ENCODE peak calls at places on chromosomes 11 and 22, in ten cellular contexts. L is psoas muscle, F is Peyer's patch, O is right lobe of liver, X is cardiac fibroblast, T is fibroblast of mammary gland, I is keratinocyte, H is fibroblast of lung, Z is fibroblast of villous mesenchyme, P is AG10803. C is an unnamed sample.

GRCh38 chr22:40046126-40046525 is 51.4 kb downstream of the FAM83F start:
- DNase-seq in H (no peak), F (no peak), P (no peak), T (no peak), X (no peak), I (no peak), L (no peak), O (no peak), Z (no peak), C (no peak)

GRCh38 chr11:96942855-96943254 is 553.0 kb downstream of the JRKL start:
- DNase-seq in T (no peak), I (no peak), F (no peak), Z (no peak), X (no peak), P (no peak), H (no peak), L (no peak), O (no peak), C (no peak)

GRCh38 chr11:72114570-72114969 is 2.1 kb upstream of the ANAPC15 start:
- DNase-seq in H (no peak), I (peak), T (peak), Z (no peak), L (no peak), F (no peak), X (no peak), P (peak), O (no peak), C (no peak)

GRCh38 chr11:48170176-48170839 is 46.3 kb upstream of the OR4B1 start:
- DNase-seq in F (no peak), X (peak), P (peak), I (no peak), Z (peak), H (peak), O (no peak), T (peak), L (no peak), C (peak)

GRCh38 chr11:11403763-11404725 is 51.0 kb upstream of the CSNK2A3 start:
- DNase-seq in I (no peak), O (no peak), X (no peak), Z (peak), L (no peak), H (peak), F (no peak), P (peak), T (peak), C (peak)

GRCh38 chr11:20002312-20003216 is 157.7 kb downstream of the DBX1 start:
- DNase-seq in X (no peak), Z (no peak), H (no peak), L (no peak), P (no peak), O (peak), F (no peak), I (no peak), T (no peak), C (no peak)

GRCh38 chr22:24179478-24180210 is 1.6 kb upstream of the SUSD2 start:
- DNase-seq in Z (no peak), H (no peak), X (no peak), T (no peak), L (no peak), O (no peak), I (no peak), F (no peak), P (no peak), C (no peak)

GRCh38 chr22:35446365-35446764 is 46.4 kb downstream of the MCM5 start:
- DNase-seq in O (no peak), L (no peak), P (peak), T (peak), Z (peak), F (no peak), H (peak), X (peak), I (peak), C (peak)

GRCh38 chr11:3109921-3110706 is 52.9 kb upstream of the CARS1 start:
- DNase-seq in Z (peak), O (peak), L (peak), H (no peak), X (peak), I (no peak), F (no peak), T (peak), P (peak), C (no peak)

GRCh38 chr22:24857576-24857975 is 51.6 kb downstream of the SGSM1 start:
- DNase-seq in I (no peak), Z (no peak), H (no peak), O (no peak), F (no peak), T (no peak), P (no peak), L (no peak), X (no peak), C (no peak)

GRCh38 chr11:13339196-13340153 is 61.9 kb downstream of the BMAL1 start:
- DNase-seq in F (no peak), X (peak), O (no peak), Z (peak), T (peak), L (no peak), I (peak), P (peak), H (peak), C (peak)

GRCh38 chr22:50018608-50019291 is 6.2 kb upstream of the IL17REL start:
- DNase-seq in L (no peak), O (no peak), H (no peak), X (no peak), I (no peak), Z (no peak), T (no peak), F (no peak), P (no peak), C (no peak)
- H3K4me3 ChIP-seq in L (no peak), O (no peak), H (no peak), X (no peak), I (no peak), Z (no peak), T (no peak), F (no peak), P (no peak), C (no peak)

GRCh38 chr11:66259976-66260375 is 8.5 kb upstream of the RAB1B start:
- DNase-seq in L (no peak), X (no peak), H (no peak), F (no peak), T (no peak), Z (no peak), O (no peak), I (no peak), P (no peak), C (no peak)

GRCh38 chr11:66262191-66262590 is 6.2 kb upstream of the RAB1B start:
- DNase-seq in F (no peak), L (no peak), I (no peak), H (no peak), X (no peak), O (no peak), T (no peak), Z (no peak), P (no peak), C (no peak)

GRCh38 chr11:66259225-66259624 is 9.2 kb upstream of the RAB1B start:
- DNase-seq in Z (no peak), P (no peak), H (no peak), I (no peak), X (no peak), L (no peak), F (no peak), T (no peak), O (no peak), C (no peak)

GRCh38 chr11:66261578-66261977 is 6.9 kb upstream of the RAB1B start:
- DNase-seq in F (no peak), Z (no peak), I (no peak), L (no peak), P (no peak), X (no peak), O (no peak), T (no peak), H (no peak), C (no peak)

DNA sequence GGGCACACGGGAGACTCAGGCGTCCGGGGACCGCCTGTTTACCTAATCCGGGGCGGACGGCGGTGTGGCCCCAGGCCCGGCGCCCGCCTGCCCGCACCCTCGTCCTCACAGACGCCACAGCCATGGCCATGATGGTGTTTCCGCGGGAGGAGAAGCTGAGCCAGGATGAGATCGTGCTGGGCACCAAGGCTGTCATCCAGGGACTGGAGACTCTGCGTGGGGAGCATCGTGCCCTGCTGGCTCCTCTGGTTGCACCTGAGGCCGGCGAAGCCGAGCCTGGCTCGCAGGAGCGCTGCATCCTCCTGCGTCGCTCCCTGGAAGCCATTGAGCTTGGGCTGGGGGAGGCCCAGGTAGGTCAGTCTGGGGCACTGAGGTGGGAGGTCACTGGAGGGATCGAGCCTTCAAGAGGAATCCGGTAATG is 10.0 kb upstream of the RAB1B start:
- DNase-seq in P (no peak), O (no peak), Z (no peak), T (no peak), H (no peak), X (no peak), F (no peak), L (no peak), I (no peak), C (no peak)
- TF ChIP-seq CTCF in P (no peak), O (no peak), Z (no peak), T (no peak), H (no peak), X (no peak), F (no peak), L (no peak), I (no peak), C (no peak)

GRCh38 chr22:50101870-50102565 is 12.2 kb downstream of the MOV10L1 start:
- DNase-seq in F (no peak), H (no peak), T (no peak), P (no peak), I (no peak), L (no peak), X (no peak), Z (no peak), O (no peak), C (no peak)

GRCh38 chr22:50102946-50103345 is 13.1 kb downstream of the MOV10L1 start:
- DNase-seq in Z (no peak), X (no peak), T (no peak), O (peak), F (peak), L (no peak), P (no peak), H (no peak), I (no peak), C (no peak)

GRCh38 chr22:50107529-50107928 is 17.7 kb downstream of the MOV10L1 start:
- DNase-seq in H (no peak), L (no peak), Z (no peak), T (no peak), O (no peak), P (no peak), I (no peak), X (no peak), F (no peak), C (no peak)

GRCh38 chr22:50104149-50104548 is 14.3 kb downstream of the MOV10L1 start:
- DNase-seq in F (no peak), Z (no peak), T (no peak), X (no peak), L (no peak), H (no peak), P (no peak), O (no peak), I (no peak), C (no peak)

DNA sequence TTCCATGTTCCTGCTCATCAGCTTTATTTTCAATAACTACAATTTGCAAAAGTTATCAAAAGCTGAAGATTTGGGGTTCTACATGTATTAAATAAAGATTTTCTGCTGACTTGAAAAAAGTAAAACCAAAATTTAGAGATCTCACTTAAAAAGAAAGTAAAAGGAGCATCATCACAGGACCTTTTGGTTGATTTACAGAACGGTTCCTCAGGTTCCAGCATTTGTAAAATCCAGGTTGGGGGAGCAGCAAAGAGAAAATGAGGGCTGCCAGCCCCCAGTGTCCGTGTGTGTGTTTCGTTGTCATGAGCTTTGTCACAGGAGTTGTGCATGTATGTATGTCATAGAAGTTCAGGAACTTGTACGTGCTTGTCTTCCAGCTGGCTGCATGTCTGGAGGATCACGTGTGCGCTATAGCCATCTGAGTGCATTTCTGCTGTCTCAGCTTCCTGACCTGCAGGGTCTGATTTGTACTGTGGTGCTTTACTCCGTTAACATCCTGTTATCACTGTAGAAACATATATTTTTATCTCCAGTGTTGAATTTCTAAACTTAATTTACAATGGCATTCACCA is 15.8 kb downstream of the MOV10L1 start:
- DNase-seq in Z (peak), L (no peak), O (no peak), H (no peak), X (peak), T (peak), F (no peak), P (peak), I (no peak), C (no peak)
- H3K4me3 ChIP-seq in Z (no peak), L (no peak), O (no peak), H (no peak), X (no peak), T (no peak), F (no peak), P (no peak), I (no peak), C (no peak)

GRCh38 chr11:60701509-60701818 is 2.1 kb downstream of the MS4A8 start:
- DNase-seq in P (no peak), T (no peak), I (no peak), X (no peak), F (no peak), O (no peak), L (no peak), Z (no peak), H (no peak), C (no peak)
- TF ChIP-seq CTCF in P (no peak), T (no peak), I (no peak), X (no peak), F (no peak), O (no peak), L (no peak), Z (no peak), H (no peak), C (no peak)

GRCh38 chr22:46076651-46077339 is 73.5 kb upstream of the PPARA start:
- DNase-seq in F (no peak), T (no peak), Z (peak), O (peak), H (peak), X (peak), I (no peak), L (peak), P (peak), C (no peak)
- H3K4me3 ChIP-seq in F (peak), T (peak), Z (peak), O (no peak), H (peak), X (peak), I (peak), L (peak), P (peak), C (peak)

GRCh38 chr11:106920899-106921504 is 97.3 kb downstream of the GUCY1A2 start:
- DNase-seq in Z (no peak), X (peak), F (no peak), O (no peak), P (no peak), L (no peak), T (peak), I (no peak), H (no peak), C (no peak)

GRCh38 chr11:106914409-106914808 is 103.9 kb downstream of the GUCY1A2 start:
- DNase-seq in T (no peak), H (no peak), F (no peak), Z (no peak), O (no peak), I (no peak), X (no peak), P (no peak), L (no peak), C (no peak)

GRCh38 chr11:106917973-106918372 is 100.3 kb downstream of the GUCY1A2 start:
- DNase-seq in H (no peak), P (no peak), I (no peak), Z (no peak), F (no peak), T (peak), O (no peak), L (no peak), X (peak), C (no peak)
- TF ChIP-seq CTCF in H (peak), P (peak), I (peak), Z (peak), F (no peak), T (peak), O (no peak), L (no peak), X (peak), C (peak)

GRCh38 chr11:33064033-33064825 is 24.9 kb downstream of the TCP11L1 start:
- DNase-seq in P (no peak), H (no peak), L (no peak), I (no peak), F (no peak), T (peak), Z (no peak), O (no peak), X (peak), C (no peak)

GRCh38 chr11:33060271-33060670 is 20.9 kb downstream of the TCP11L1 start:
- DNase-seq in P (no peak), X (no peak), I (no peak), H (no peak), F (no peak), L (no peak), O (no peak), Z (no peak), T (no peak), C (no peak)

GRCh38 chr11:33065445-33066178 is 26.2 kb downstream of the TCP11L1 start:
- DNase-seq in H (peak), T (peak), X (peak), I (no peak), O (peak), Z (peak), F (peak), L (peak), P (peak), C (peak)

GRCh38 chr11:33062137-33062536 is 22.8 kb downstream of the TCP11L1 start:
- DNase-seq in H (no peak), P (no peak), F (no peak), O (no peak), X (no peak), L (no peak), T (no peak), I (no peak), Z (peak), C (no peak)

GRCh38 chr11:33063326-33063775 is 24.0 kb downstream of the TCP11L1 start:
- DNase-seq in X (peak), O (no peak), I (no peak), P (peak), Z (peak), H (peak), L (no peak), F (no peak), T (peak), C (peak)
- H3K4me3 ChIP-seq in X (no peak), O (no peak), I (no peak), P (no peak), Z (no peak), H (no peak), L (no peak), F (no peak), T (no peak), C (no peak)

C was measured in astrocyte of the spinal cord.